ENCODE peak calls at places on chromosomes 7 and 10, in nine cellular contexts. F, L, V, A, I, B, S, D and T are unnamed samples.
A peak's percentile ranks its signal among the peaks of the same experiment; 100 is the strongest.

GRCh38 chr10:93435061-93435491 is 47.1 kb downstream of the MYOF start:
- DNase-seq in F (no peak), L (peak; percentile 61), V (no peak), A (no peak), I (no peak), B (no peak), S (no peak), D (no peak), T (peak; percentile 54)

GRCh38 chr7:117171106-117171505 is 151.8 kb downstream of the WNT2 start:
- DNase-seq in F (peak; percentile 13), L (no peak), V (no peak), A (no peak), I (no peak), B (no peak), S (no peak), D (peak; percentile 2), T (no peak)

GRCh38 chr10:108454793-108455192 is 1290.3 kb upstream of the SORCS1 start:
- DNase-seq in F (no peak), L (no peak), V (no peak), A (no peak), I (no peak), B (no peak), S (no peak), D (no peak), T (no peak)

GRCh38 chr10:77267703-77268630 is 369.6 kb downstream of the KCNMA1 start:
- DNase-seq in F (no peak), L (no peak), V (no peak), A (no peak), I (no peak), B (no peak), S (no peak), D (no peak), T (no peak)

GRCh38 chr10:26214004-26214403 is 2.6 kb upstream of the GAD2 start:
- DNase-seq in F (no peak), L (no peak), V (no peak), A (peak; percentile 58), I (no peak), B (no peak), S (no peak), D (no peak), T (no peak)

GRCh38 chr10:44396671-44397191 is 11.8 kb upstream of the CXCL12 start:
- DNase-seq in F (no peak), L (peak; percentile 32), V (no peak), A (no peak), I (no peak), B (no peak), S (no peak), D (no peak), T (peak; percentile 44)

GRCh38 chr7:22627136-22627535 is 99.9 kb upstream of the IL6 start:
- DNase-seq in F (no peak), L (no peak), V (no peak), A (no peak), I (no peak), B (no peak), S (no peak), D (no peak), T (no peak)

GRCh38 chr7:30433082-30433481 is 45.5 kb downstream of the NOD1 start:
- DNase-seq in F (no peak), L (peak; percentile 82), V (peak; percentile 71), A (no peak), I (no peak), B (peak; percentile 45), S (peak; percentile 85), D (no peak), T (no peak)

GRCh38 chr7:129308047-129308446 is 83.2 kb downstream of the AHCYL2 start:
- DNase-seq in F (no peak), L (no peak), V (no peak), A (no peak), I (no peak), B (no peak), S (peak; percentile 31), D (peak; percentile 4), T (no peak)

GRCh38 chr7:124643196-124643850 is 122.3 kb downstream of the GPR37 start:
- DNase-seq in F (no peak), L (no peak), V (no peak), A (no peak), I (no peak), B (no peak), S (no peak), D (no peak), T (no peak)

GRCh38 chr7:157980774-157981173 is 606.8 kb downstream of the PTPRN2 start:
- DNase-seq in F (no peak), L (peak; percentile 34), V (no peak), A (no peak), I (no peak), B (no peak), S (peak; percentile 15), D (no peak), T (peak; percentile 22)

GRCh38 chr7:157979631-157980340 is 607.8 kb downstream of the PTPRN2 start:
- DNase-seq in F (no peak), L (peak; percentile 46), V (no peak), A (no peak), I (no peak), B (no peak), S (peak; percentile 9), D (no peak), T (no peak)

GRCh38 chr7:157977306-157977705 is 610.3 kb downstream of the PTPRN2 start:
- DNase-seq in F (no peak), L (no peak), V (no peak), A (no peak), I (no peak), B (no peak), S (peak; percentile 2), D (no peak), T (no peak)

GRCh38 chr7:157977717-157978470 is 609.7 kb downstream of the PTPRN2 start:
- DNase-seq in F (no peak), L (no peak), V (no peak), A (no peak), I (no peak), B (no peak), S (peak; percentile 16), D (no peak), T (no peak)

GRCh38 chr7:157978766-157979165 is 608.9 kb downstream of the PTPRN2 start:
- DNase-seq in F (no peak), L (no peak), V (no peak), A (no peak), I (no peak), B (no peak), S (peak; percentile 13), D (no peak), T (no peak)
- H3K9me3 ChIP-seq in F (no peaks in the 10 kb centered on the region), L (peaks cover 18% of the 10 kb centered on the region), V (peaks cover 21% of the 10 kb centered on the region), A (peaks cover 19% of the 10 kb centered on the region), I (no peaks in the 10 kb centered on the region), B (peaks cover 10% of the 10 kb centered on the region), S (peaks cover 14% of the 10 kb centered on the region), D (no peaks in the 10 kb centered on the region), T (peaks cover 9% of the 10 kb centered on the region)

GRCh38 chr7:127833641-127834040 is 181.6 kb downstream of the SND1 start:
- DNase-seq in F (no peak), L (no peak), V (no peak), A (no peak), I (no peak), B (no peak), S (no peak), D (no peak), T (no peak)
- H3K4me3 ChIP-seq in F (no peak overlapping the region), L (no peak overlapping the region), V (no peak overlapping the region), A (no peak overlapping the region), I (no peak overlapping the region), B (no peak overlapping the region), S (no peak overlapping the region), D (no peak overlapping the region), T (no peak overlapping the region)

DNA sequence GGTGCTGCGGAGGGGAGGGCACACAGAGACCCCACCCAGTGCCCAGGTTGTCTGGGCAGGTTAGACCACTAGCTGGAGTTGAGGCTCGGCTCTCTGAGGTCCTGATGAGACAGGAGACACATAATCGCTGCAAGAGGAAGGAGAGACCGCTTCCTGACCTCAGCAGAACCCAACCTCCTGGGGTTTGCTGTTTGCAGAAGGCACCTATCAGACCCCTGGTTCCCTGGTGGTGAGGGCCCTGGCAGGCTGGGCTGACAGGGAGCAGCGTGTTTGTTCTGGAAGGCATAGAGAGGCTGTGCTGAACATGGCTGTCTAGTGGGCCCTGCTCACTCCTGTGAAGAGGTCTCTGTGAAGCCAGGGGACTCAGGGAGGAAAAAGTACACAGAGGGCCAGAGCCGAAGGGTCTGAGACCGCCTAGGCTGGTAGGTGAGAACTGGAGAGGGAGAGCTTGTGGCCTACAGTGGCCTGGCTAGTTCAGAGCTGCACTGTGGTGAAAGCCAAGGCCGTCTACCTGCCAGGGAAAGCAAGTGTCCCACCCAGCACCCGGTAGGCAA is 39.4 kb upstream of the NPFFR1 start:
- DNase-seq in F (no peak), L (peak; percentile 27), V (no peak), A (no peak), I (no peak), B (peak; percentile 19), S (no peak), D (no peak), T (no peak)
- TF ChIP-seq EP300 in F (no peak), L (no peak), V (no peak), A (no peak), I (no peak), B (no peak), S (no peak), D (no peak), T (no peak)

DNA sequence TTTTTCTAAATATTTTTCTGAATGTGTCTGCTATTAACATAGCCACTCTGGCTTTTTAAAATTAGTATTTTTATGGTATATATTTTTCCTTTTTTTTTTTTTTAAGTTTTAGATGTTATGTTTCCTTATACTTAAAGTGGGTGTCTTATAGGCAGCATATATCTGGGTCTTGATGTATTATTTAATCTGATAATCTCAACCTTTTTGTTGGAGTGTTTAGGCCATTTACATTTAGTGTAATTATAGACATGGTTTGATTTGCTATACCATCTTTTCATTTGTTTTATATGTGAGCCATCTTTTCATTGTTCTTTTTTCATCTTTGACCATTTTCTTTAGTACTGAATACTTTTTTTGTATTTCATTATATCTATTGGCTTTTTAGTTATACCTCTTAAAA is 45.0 kb downstream of the TRUB1 start:
- DNase-seq in F (no peak), L (no peak), V (no peak), A (no peak), I (no peak), B (no peak), S (no peak), D (no peak), T (no peak)
- H3K9me3 ChIP-seq in F (peaks cover 26% of the 10 kb centered on the region), L (no peaks in the 10 kb centered on the region), V (peaks cover 32% of the 10 kb centered on the region), A (peaks cover 22% of the 10 kb centered on the region), I (no peaks in the 10 kb centered on the region), B (peaks cover 18% of the 10 kb centered on the region), S (peaks cover 19% of the 10 kb centered on the region), D (peaks cover 25% of the 10 kb centered on the region), T (peaks cover 26% of the 10 kb centered on the region)

GRCh38 chr10:96695975-96696634 is 24.2 kb downstream of the PIK3AP1 start:
- DNase-seq in F (no peak), L (no peak), V (no peak), A (no peak), I (no peak), B (no peak), S (no peak), D (no peak), T (no peak)

GRCh38 chr10:96695366-96695765 is 24.9 kb downstream of the PIK3AP1 start:
- DNase-seq in F (no peak), L (no peak), V (no peak), A (no peak), I (no peak), B (no peak), S (no peak), D (no peak), T (no peak)

GRCh38 chr10:96697438-96697837 is 22.9 kb downstream of the PIK3AP1 start:
- DNase-seq in F (no peak), L (no peak), V (no peak), A (no peak), I (no peak), B (no peak), S (no peak), D (no peak), T (no peak)

GRCh38 chr10:96699613-96700012 is 20.7 kb downstream of the PIK3AP1 start:
- DNase-seq in F (no peak), L (no peak), V (no peak), A (no peak), I (no peak), B (no peak), S (no peak), D (no peak), T (no peak)

GRCh38 chr10:96697026-96697425 is 23.3 kb downstream of the PIK3AP1 start:
- DNase-seq in F (no peak), L (no peak), V (no peak), A (no peak), I (no peak), B (no peak), S (no peak), D (no peak), T (no peak)
- H3K4me3 ChIP-seq in F (no peak overlapping the region), L (no peak overlapping the region), V (no peak overlapping the region), A (no peak overlapping the region), I (no peak overlapping the region), B (no peak overlapping the region), S (no peak overlapping the region), D (no peak overlapping the region), T (no peak overlapping the region)